ENCODE peak calls at places on chromosome 15, in seven cellular contexts. B, V, E, N, Y, D and K are unnamed samples.

GRCh38 chr15:66877558-66878285 is 175.7 kb downstream of the SMAD6 start:
- DNase-seq in B (no peak), V (no peak), E (no peak), N (peak), Y (peak), D (no peak), K (no peak)

GRCh38 chr15:48144889-48145288 is 24.1 kb downstream of the SLC24A5 start:
- DNase-seq in B (no peak), V (no peak), E (peak), N (no peak), Y (no peak), D (peak), K (no peak)

GRCh38 chr15:27382296-27382695 is 411.3 kb downstream of the GABRG3 start:
- DNase-seq in B (no peak), V (no peak), E (no peak), N (no peak), Y (no peak), D (no peak), K (no peak)

GRCh38 chr15:54815546-54815945 is 381.2 kb downstream of the RSL24D1 start:
- DNase-seq in B (no peak), V (no peak), E (no peak), N (no peak), Y (no peak), D (no peak), K (no peak)

GRCh38 chr15:93420050-93420452 is 331.0 kb upstream of the RGMA start:
- DNase-seq in B (no peak), V (no peak), E (no peak), N (peak), Y (no peak), D (no peak), K (no peak)

GRCh38 chr15:85793641-85794597 is 806 bp downstream of the KLHL25 start:
- DNase-seq in B (peak), V (no peak), E (peak), N (peak), Y (no peak), D (peak), K (no peak)

GRCh38 chr15:34514251-34514760 is 69.1 kb downstream of the GOLGA8B start:
- DNase-seq in B (peak), V (no peak), E (no peak), N (peak), Y (no peak), D (peak), K (no peak)

GRCh38 chr15:39406485-39406884 is 174.4 kb upstream of the THBS1 start:
- DNase-seq in B (no peak), V (no peak), E (no peak), N (no peak), Y (no peak), D (no peak), K (no peak)

GRCh38 chr15:70439304-70439877 is 324.0 kb downstream of the UACA start:
- DNase-seq in B (no peak), V (no peak), E (no peak), N (no peak), Y (no peak), D (no peak), K (no peak)

GRCh38 chr15:27843146-27843545 is 256.0 kb downstream of the OCA2 start:
- DNase-seq in B (no peak), V (no peak), E (no peak), N (no peak), Y (no peak), D (no peak), K (no peak)

GRCh38 chr15:85005744-85006143 is 24.1 kb downstream of the PDE8A start:
- DNase-seq in B (no peak), V (no peak), E (no peak), N (no peak), Y (no peak), D (no peak), K (no peak)

GRCh38 chr15:74630284-74631086 is 14.8 kb downstream of the CLK3 start:
- DNase-seq in B (no peak), V (no peak), E (peak), N (peak), Y (no peak), D (no peak), K (no peak)

GRCh38 chr15:39887832-39888231 is 32.2 kb downstream of the GPR176 start:
- DNase-seq in B (peak), V (no peak), E (peak), N (peak), Y (no peak), D (no peak), K (peak)

GRCh38 chr15:69390575-69390974 is 23.6 kb upstream of the KIF23 start:
- DNase-seq in B (no peak), V (peak), E (no peak), N (no peak), Y (no peak), D (no peak), K (peak)

DNA sequence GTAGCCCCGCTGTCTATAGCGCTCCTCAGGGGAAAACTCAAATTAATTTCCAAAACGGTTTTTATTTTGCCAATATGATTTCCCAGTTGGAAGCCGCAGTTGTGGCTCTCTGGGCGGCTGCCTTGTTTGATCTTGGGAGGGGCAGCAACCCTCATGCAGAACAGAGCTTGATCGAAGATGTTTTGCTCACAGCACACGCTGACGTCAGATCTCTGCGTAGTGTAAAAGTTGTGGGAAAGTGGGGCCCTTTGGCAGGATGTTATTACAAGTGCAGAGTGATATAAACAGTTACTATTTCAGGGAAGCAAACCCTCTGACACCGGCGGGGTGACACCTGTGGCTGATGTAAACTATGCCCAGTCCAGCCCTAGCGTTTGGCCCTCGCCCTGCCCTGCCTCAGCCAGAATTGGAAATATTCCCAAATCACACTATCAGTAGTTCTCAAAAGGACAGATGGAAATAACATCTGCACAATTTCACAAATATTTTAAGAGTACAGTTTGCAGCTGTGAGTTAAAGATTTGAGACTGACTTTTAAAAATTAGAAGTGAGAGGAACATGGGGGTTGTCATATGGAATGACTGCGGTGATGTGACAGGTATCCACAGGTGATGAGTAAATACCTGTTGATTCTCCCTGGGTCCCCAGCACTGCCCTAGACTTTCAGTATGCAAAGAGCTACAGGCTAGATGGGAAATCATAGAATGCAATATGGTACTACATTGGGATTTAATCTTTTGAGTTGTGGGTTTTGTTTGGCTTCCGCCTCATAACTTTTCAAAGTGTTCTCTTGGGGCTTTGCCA is 1.7 kb downstream of the SYNM start:
- DNase-seq in B (peak), V (no peak), E (peak), N (peak), Y (no peak), D (no peak), K (no peak)
- H3K4me3 ChIP-seq in B (peak), V (peak), E (peak), N (peak), Y (peak), D (no peak), K (peak)

GRCh38 chr15:51735211-51735610 is 2.2 kb downstream of the LYSMD2 start:
- DNase-seq in B (no peak), V (no peak), E (no peak), N (no peak), Y (no peak), D (no peak), K (no peak)
- TF ChIP-seq CTCF in B (no peak), V (no peak), E (peak), N (peak), Y (no peak), D (peak), K (no peak)

DNA sequence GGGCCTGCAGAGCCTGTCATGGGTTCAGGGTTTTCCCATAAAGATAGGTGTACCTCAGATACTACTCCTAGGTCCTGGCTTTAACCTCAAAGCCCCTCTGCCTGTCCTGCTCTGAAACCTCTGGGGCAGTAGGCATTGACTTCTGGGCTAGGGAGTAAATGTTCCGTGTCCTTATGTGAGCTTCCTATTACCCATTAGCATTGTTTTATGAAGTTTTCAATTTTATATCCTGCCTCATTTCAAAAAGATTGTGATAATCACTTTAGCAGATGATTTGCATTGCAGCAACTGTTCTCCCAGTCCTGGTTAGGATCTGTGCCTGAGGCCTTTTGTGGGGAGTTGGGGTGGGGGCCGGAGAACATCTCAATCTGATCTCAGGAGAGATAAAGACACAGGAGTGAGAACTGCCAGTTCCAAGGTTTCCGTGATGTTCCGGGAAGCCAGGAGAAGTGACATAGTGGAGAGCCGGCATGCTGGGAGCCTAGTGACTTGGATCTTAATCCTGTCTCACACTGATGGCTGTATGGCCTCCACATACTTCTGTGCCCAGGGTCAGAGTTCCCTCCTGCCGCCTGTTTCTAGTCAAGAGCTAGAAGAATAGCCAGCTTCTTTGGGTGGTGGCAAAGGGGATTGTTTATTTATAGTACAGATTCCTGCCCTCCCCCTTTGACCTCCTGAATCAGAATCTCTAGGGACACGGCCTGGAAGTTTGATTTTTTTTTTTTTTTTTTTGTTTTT is 10.6 kb downstream of the TPM1 start:
- DNase-seq in B (peak), V (no peak), E (no peak), N (peak), Y (no peak), D (no peak), K (no peak)
- H3K4me3 ChIP-seq in B (no peak), V (no peak), E (no peak), N (peak), Y (no peak), D (no peak), K (no peak)

GRCh38 chr15:90191344-90191687 is 9.8 kb upstream of the SEMA4B start:
- DNase-seq in B (no peak), V (no peak), E (no peak), N (no peak), Y (no peak), D (no peak), K (no peak)

GRCh38 chr15:90192961-90193786 is 8.0 kb upstream of the SEMA4B start:
- DNase-seq in B (peak), V (no peak), E (no peak), N (no peak), Y (no peak), D (no peak), K (no peak)

GRCh38 chr15:90190606-90191343 is 10.4 kb upstream of the SEMA4B start:
- DNase-seq in B (no peak), V (no peak), E (no peak), N (no peak), Y (no peak), D (peak), K (no peak)

GRCh38 chr15:90189781-90190467 is 11.2 kb upstream of the SEMA4B start:
- DNase-seq in B (no peak), V (no peak), E (no peak), N (no peak), Y (no peak), D (no peak), K (no peak)

DNA sequence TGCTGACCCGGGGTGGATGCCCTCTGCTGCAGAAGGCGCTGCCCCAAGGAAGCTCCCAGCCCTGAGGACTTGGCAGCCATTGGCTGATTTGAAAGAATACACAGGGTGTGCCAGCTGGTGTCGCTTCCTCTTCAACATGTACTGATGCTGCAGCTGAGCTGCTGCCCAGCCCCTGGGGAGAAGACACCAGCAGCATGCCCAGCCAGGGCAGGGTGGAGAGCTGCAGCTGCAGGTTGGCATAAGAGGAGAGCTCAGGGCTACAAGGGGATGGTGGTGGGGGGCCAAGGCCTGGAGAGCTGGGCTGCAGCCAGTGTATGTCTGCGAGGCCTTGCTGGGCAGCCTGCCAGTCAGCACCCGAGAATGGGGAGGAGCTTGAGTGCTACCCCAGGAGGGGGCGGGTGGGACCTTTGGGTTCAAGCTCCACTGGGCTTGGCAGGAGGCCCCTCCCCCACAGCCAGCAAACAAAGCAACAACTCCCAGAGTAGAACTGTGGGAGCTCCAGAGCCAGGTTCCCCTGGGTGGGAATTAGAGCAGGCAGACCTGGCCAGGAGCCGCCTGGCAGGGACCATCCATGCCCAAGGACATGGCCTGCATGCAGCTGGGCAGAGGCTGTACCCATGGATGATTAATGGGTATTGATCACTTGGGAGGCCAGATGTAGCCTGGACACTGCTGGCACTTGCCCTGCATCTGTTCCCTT is 9.2 kb upstream of the SEMA4B start:
- DNase-seq in B (peak), V (no peak), E (peak), N (no peak), Y (peak), D (peak), K (no peak)
- TF ChIP-seq CTCF in B (no peak), V (no peak), E (no peak), N (no peak), Y (no peak), D (no peak), K (no peak)

GRCh38 chr15:65835452-65835851 is 33.8 kb upstream of the RAB11A start:
- DNase-seq in B (no peak), V (no peak), E (no peak), N (no peak), Y (no peak), D (no peak), K (no peak)

GRCh38 chr15:65836665-65837064 is 32.6 kb upstream of the RAB11A start:
- DNase-seq in B (no peak), V (no peak), E (no peak), N (peak), Y (no peak), D (peak), K (no peak)

GRCh38 chr15:65834603-65835282 is 34.5 kb upstream of the RAB11A start:
- DNase-seq in B (no peak), V (no peak), E (no peak), N (no peak), Y (no peak), D (no peak), K (no peak)

GRCh38 chr15:65832549-65833364 is 36.5 kb upstream of the RAB11A start:
- DNase-seq in B (peak), V (peak), E (peak), N (peak), Y (peak), D (peak), K (peak)

DNA sequence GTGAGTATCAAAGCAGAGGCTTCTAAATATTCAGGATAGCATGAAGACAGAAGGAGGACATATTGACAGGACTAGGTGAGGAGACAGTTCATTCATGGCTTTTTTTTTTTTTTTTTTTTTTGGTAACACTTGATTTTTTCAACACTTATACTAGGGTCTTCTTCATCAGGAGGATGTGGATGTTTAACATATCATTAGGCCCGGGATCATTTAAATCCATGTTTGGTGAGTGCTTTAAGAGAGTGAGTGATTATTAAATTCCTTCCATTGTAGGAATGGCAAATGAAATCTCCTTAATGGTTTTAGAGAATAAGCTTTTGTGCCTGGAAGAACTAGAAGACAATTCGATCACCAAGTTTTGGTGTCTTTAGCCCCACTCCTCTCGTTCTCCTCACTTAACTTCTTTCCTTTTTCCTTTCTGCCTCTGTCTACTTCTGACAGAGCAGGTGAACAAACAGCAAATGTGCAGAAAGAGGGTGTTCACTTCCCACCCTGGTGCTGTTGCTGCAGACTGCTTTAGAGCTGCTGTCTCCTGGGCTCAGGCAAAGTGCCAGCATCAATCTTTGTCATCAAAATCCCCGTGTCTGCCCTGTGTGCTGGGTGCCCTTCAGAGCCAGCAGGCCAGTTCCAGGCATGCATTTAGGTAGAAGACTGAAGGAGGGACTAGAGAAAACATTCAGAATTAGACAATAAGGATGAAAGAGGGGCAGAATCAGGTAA is 35.6 kb upstream of the RAB11A start:
- DNase-seq in B (peak), V (no peak), E (peak), N (no peak), Y (no peak), D (no peak), K (no peak)
- H3K4me3 ChIP-seq in B (no peak), V (no peak), E (no peak), N (peak), Y (no peak), D (peak), K (no peak)

GRCh38 chr15:80811781-80812180 is 32.6 kb downstream of the CEMIP start:
- DNase-seq in B (no peak), V (no peak), E (no peak), N (no peak), Y (no peak), D (no peak), K (no peak)
- TF ChIP-seq CTCF in B (no peak), V (no peak), E (no peak), N (no peak), Y (no peak), D (no peak), K (no peak)

DNA sequence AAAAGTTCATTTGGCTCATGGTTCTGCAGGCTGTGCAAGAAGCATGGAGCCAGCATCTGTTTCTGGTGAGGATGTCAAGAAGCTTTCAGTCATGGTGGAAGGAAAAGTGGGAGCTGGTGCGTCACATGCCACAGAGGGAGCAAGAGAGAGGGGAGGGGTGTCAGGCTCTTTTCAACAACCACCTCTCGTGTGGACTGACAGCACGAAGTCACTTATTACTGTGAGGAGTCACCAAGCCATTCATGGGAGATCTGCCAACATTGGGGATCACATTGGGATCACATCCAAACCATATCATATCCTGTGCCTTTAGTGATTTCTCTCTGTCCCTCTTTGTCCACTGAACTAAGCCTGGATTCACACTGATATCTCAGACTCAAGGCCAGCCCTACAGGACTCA is 132.0 kb downstream of the KLF13 start:
- DNase-seq in B (no peak), V (no peak), E (no peak), N (no peak), Y (no peak), D (no peak), K (no peak)
- H3K4me3 ChIP-seq in B (no peak), V (no peak), E (no peak), N (no peak), Y (no peak), D (peak), K (no peak)

GRCh38 chr15:78108300-78109084 is 16.1 kb downstream of the SH2D7 start:
- DNase-seq in B (peak), V (no peak), E (peak), N (peak), Y (peak), D (peak), K (peak)
- TF ChIP-seq CTCF in B (peak), V (peak), E (peak), N (peak), Y (peak), D (peak), K (peak)

GRCh38 chr15:52651868-52652267 is 27.3 kb downstream of the ATOSA start:
- DNase-seq in B (peak), V (peak), E (peak), N (peak), Y (peak), D (peak), K (peak)

GRCh38 chr15:52651114-52651513 is 28.1 kb downstream of the ATOSA start:
- DNase-seq in B (no peak), V (no peak), E (no peak), N (no peak), Y (no peak), D (no peak), K (no peak)

GRCh38 chr15:52653451-52653964 is 25.7 kb downstream of the ATOSA start:
- DNase-seq in B (no peak), V (no peak), E (peak), N (no peak), Y (no peak), D (no peak), K (peak)

GRCh38 chr15:52652984-52653383 is 26.2 kb downstream of the ATOSA start:
- DNase-seq in B (no peak), V (peak), E (peak), N (no peak), Y (no peak), D (no peak), K (peak)

DNA sequence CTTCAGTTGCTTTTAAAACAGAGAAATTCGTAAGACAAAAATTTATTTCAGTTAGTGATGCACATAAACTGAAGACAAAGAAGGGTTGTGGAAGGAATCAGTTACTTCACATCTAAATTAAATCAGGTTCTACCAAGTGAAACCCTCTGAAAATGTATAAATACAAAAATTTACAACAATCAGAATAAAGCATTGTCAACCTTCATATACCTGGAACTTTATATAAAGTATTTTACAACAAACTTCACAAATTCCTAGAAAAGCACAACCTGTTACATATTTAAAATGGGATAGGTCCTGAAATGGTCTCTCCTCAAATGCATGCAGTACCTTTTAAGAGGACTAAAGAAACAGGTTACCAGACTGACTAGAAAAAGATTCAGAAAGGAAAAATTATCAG is 26.9 kb downstream of the ATOSA start:
- DNase-seq in B (no peak), V (no peak), E (no peak), N (no peak), Y (no peak), D (no peak), K (no peak)
- H3K4me3 ChIP-seq in B (no peak), V (peak), E (no peak), N (no peak), Y (no peak), D (no peak), K (no peak)